ENCODE peak calls at places on chromosome 7, in five cellular contexts. S is HFF-Myc, J is MCF 10A, L is cardiac muscle cell, Y is RWPE1. H is an unnamed sample.

GRCh38 chr7:80335473-80336232 is 176.2 kb downstream of the GNAT3 start:
- DNase-seq in S (no peak), J (no peak), L (no peak), Y (no peak), H (no peak)

GRCh38 chr7:35374858-35375257 is 121.0 kb upstream of the TBX20 start:
- DNase-seq in S (no peak), J (no peak), L (peak; percentile 69), Y (no peak), H (no peak)

GRCh38 chr7:85230623-85231022 is 43.8 kb upstream of the SEMA3D start:
- DNase-seq in S (no peak), J (no peak), L (no peak), Y (no peak), H (no peak)

GRCh38 chr7:22433710-22434460 is 66.1 kb downstream of the STEAP1B start:
- DNase-seq in S (no peak), J (no peak), L (no peak), Y (peak; percentile 57), H (no peak)

GRCh38 chr7:118372530-118372929 is 148.0 kb downstream of the ANKRD7 start:
- DNase-seq in S (no peak), J (peak; percentile 10), L (no peak), Y (no peak), H (no peak)

GRCh38 chr7:139727151-139727705 is 50.6 kb downstream of the HIPK2 start:
- DNase-seq in S (no peak), J (peak; percentile 86), L (no peak), Y (peak; percentile 37), H (no peak)

GRCh38 chr7:140909476-140910161 is 15.1 kb downstream of the BRAF start:
- DNase-seq in S (no peak), J (no peak), L (no peak), Y (no peak), H (no peak)

GRCh38 chr7:29935111-29935510 is 54.5 kb downstream of the SCRN1 start:
- DNase-seq in S (no peak), J (peak; percentile 15), L (no peak), Y (no peak), H (no peak)

GRCh38 chr7:232571-233455 is 40.4 kb downstream of the FAM20C start:
- DNase-seq in S (peak; percentile 42), J (peak; percentile 58), L (no peak), Y (no peak), H (no peak)

GRCh38 chr7:5525271-5526189 is 101.9 kb upstream of the TNRC18 start:
- DNase-seq in S (no peak), J (peak; percentile 58), L (peak; percentile 62), Y (no peak), H (no peak)

GRCh38 chr7:150449206-150449956 is 1.0 kb upstream of the GIMAP8 start:
- DNase-seq in S (no peak), J (no peak), L (no peak), Y (no peak), H (no peak)

GRCh38 chr7:50739744-50740455 is 42.8 kb downstream of the GRB10 start:
- DNase-seq in S (no peak), J (no peak), L (no peak), Y (no peak), H (no peak)

GRCh38 chr7:128697301-128697905 is 25.3 kb downstream of the GARIN1A start:
- DNase-seq in S (peak; percentile 38), J (peak; percentile 75), L (peak; percentile 61), Y (peak; percentile 44), H (no peak)

GRCh38 chr7:74029991-74030415 is 2.0 kb downstream of the ELN start:
- DNase-seq in S (no peak), J (no peak), L (peak; percentile 81), Y (no peak), H (no peak)

GRCh38 chr7:143041346-143041745 is 10.8 kb upstream of the OR6V1 start:
- DNase-seq in S (no peak), J (no peak), L (no peak), Y (no peak), H (no peak)

GRCh38 chr7:24734306-24734705 is 23.0 kb downstream of the GSDME start:
- DNase-seq in S (no peak), J (no peak), L (no peak), Y (no peak), H (no peak)

GRCh38 chr7:13897825-13898224 is 91.6 kb downstream of the ETV1 start:
- DNase-seq in S (no peak), J (peak; percentile 39), L (no peak), Y (no peak), H (no peak)

GRCh38 chr7:99029481-99030144 is 114.3 kb downstream of the SMURF1 start:
- DNase-seq in S (no peak), J (no peak), L (no peak), Y (no peak), H (no peak)

GRCh38 chr7:80087051-80087767 is 47.4 kb upstream of the GNAI1 start:
- DNase-seq in S (peak; percentile 20), J (no peak), L (no peak), Y (no peak), H (no peak)

GRCh38 chr7:91872928-91873327 is 7.6 kb downstream of the MTERF1 start:
- DNase-seq in S (no peak), J (no peak), L (no peak), Y (no peak), H (no peak)

GRCh38 chr7:152354061-152354460 is 81.7 kb downstream of the KMT2C start:
- DNase-seq in S (no peak), J (no peak), L (no peak), Y (no peak), H (no peak)

GRCh38 chr7:67618569-67619543 is 622.2 kb downstream of the TYW1 start:
- DNase-seq in S (no peak), J (no peak), L (peak; percentile 51), Y (no peak), H (no peak)

GRCh38 chr7:44727346-44728262 is 21.0 kb upstream of the ZMIZ2 start:
- DNase-seq in S (no peak), J (peak; percentile 58), L (no peak), Y (no peak), H (no peak)

DNA sequence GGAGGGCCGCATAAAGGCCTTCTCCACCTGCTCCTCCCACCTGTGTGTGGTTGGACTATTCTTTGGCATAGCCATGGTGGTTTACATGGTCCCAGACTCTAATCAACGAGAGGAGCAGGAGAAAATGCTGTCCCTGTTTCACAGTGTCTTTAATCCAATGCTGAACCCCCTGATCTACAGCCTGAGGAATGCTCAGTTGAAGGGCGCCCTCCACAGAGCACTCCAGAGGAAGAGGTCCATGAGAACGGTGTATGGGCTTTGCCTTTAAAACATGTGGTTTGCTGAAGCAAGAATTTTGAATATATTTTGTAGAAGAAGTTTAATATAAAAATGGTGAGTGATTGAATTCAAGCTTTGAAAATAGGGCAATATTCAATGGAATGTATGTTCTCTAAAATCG is 889 bp downstream of the OR2A2 start:
- DNase-seq in S (no peak), J (no peak), L (no peak), Y (no peak), H (no peak)
- TF ChIP-seq CTCF in S (no peak), J (no peak), L (no peak), Y (no peak), H (no peak)

DNA sequence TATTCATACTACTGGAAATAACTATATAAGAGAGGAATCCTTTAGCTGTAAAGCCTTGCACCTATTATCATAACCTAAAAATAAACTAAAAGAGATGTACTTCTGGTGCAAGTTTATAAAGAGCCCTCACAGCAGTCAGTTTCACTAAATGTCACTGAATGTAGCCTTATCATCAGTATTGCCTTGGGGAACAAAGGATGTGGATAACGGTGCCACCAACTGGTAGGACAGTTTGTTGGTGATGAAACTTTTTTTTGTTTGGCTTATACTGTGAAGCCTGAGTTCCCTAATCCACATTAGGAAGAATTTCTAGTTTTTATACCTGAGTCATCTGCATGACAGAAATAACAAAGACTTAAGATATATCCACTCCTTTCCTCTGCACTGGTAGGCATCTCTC is 117.9 kb upstream of the COL1A2 start:
- DNase-seq in S (peak; percentile 43), J (peak; percentile 56), L (peak; percentile 30), Y (no peak), H (no peak)
- TF ChIP-seq CTCF in S (peak; percentile 50), J (peak; percentile 49), L (peak; percentile 27), Y (peak; percentile 61), H (peak; percentile 85)

DNA sequence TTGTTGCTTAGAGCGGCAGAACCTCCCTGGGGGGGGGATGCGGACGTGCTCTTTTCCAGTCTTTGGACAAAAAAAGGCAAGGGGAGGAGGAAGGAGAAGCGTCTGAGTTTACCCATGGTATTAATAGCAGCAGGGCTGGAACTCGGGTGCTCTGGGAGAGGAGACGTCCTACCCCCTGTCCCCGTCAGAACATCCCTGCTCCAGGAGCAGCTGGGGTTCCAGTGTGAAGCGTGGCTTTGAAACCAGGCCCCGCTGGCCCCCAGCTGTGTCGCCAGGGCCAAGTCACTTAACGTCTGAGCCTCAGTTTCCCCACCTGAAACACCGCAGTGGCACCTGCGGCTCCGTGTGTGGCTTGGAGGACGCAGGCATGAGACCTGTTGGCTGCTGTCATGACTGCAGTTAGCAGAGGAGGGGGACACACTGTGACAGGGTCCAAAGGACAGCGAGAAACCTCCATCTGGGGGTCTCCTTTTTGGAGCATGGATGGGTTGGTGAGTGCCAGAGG is 1.4 kb downstream of the AMZ1 start:
- DNase-seq in S (no peak), J (no peak), L (no peak), Y (no peak), H (no peak)
- TF ChIP-seq CTCF in S (no peak), J (no peak), L (no peak), Y (no peak), H (no peak)

DNA sequence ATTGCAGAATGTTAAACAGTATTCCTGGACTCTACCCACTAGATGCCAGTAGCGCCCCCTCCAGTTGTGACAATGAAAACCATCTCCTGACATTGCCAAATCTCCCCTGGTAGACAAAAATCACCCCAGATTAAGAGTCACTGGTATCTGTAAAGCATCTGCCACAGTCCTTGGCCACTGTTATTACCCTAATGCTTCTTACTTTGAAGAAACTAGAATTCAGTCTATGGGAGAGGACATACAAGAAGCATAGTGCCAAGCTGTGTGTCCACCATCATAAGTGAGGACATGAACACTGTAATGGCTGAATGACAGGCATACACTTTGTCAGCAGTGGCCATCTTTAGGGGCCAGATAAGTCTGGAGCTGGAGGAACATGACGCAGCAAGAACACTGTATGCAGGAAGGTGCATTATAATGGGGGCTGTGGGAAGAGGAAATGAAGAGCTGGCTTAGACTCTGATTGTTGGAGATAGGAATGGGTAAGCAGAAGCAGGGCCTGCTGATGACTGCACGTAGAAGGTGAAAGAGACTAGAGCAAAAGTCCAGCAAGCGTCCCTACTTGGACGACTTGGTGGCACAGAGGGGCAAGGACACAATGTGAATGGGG is 32.5 kb downstream of the CBX3 start:
- DNase-seq in S (no peak), J (no peak), L (no peak), Y (no peak), H (no peak)
- TF ChIP-seq CTCF in S (no peak), J (no peak), L (no peak), Y (no peak), H (no peak)

H was measured in chondrocyte.